ENCODE peak calls at places on chromosomes 16 and 17, in four cellular contexts. K, B, A and Q are unnamed samples.

GRCh38 chr16:588639-588888 is 1.3 kb upstream of the RAB40C start:
- DNase-seq in A (no peak), K (peak), B (peak), Q (peak)

GRCh38 chr16:88403794-88404581 is 21.2 kb downstream of the ZNF469 start:
- DNase-seq in A (no peak), B (no peak), K (no peak), Q (no peak)

GRCh38 chr16:81251871-81252270 is 13.4 kb downstream of the BCO1 start:
- DNase-seq in K (peak), A (no peak), B (no peak), Q (no peak)

GRCh38 chr17:74417178-74418045 is 14.5 kb upstream of the GPRC5C start:
- DNase-seq in A (no peak), B (peak), K (peak), Q (no peak)

GRCh38 chr17:43979011-43979410 is 25.3 kb upstream of the PYY start:
- DNase-seq in B (no peak), A (no peak), K (peak), Q (no peak)

GRCh38 chr17:42541041-42541833 is 5.2 kb downstream of the NAGLU start:
- DNase-seq in A (no peak), K (no peak), B (no peak), Q (no peak)

GRCh38 chr17:42312285-42313130 is 24.2 kb downstream of the STAT5A start:
- DNase-seq in A (peak), K (peak), B (peak), Q (peak)

GRCh38 chr16:12758670-12759558 is 44.8 kb downstream of the CPPED1 start:
- DNase-seq in A (no peak), K (no peak), B (no peak), Q (no peak)

GRCh38 chr17:60164697-60165096 is 14.9 kb downstream of the CA4 start:
- DNase-seq in A (no peak), B (no peak), K (no peak), Q (no peak)

GRCh38 chr16:22814330-22815105 is 556 bp downstream of the HS3ST2 start:
- DNase-seq in B (no peak), A (no peak), K (no peak), Q (no peak)

GRCh38 chr17:83142619-83143018 is 63.2 kb downstream of the METRNL start:
- DNase-seq in B (no peak), K (no peak), A (no peak), Q (no peak)

GRCh38 chr17:46833840-46834208 is 15.3 kb upstream of the WNT3 start:
- DNase-seq in K (no peak), A (no peak), B (no peak), Q (no peak)

GRCh38 chr17:13306310-13306962 is 288.6 kb upstream of the ELAC2 start:
- DNase-seq in K (peak), A (no peak), B (peak), Q (peak)

GRCh38 chr17:9173386-9173983 is 152.2 kb downstream of the NTN1 start:
- DNase-seq in K (no peak), B (no peak), A (no peak), Q (no peak)

GRCh38 chr16:58264961-58265479 is 29.8 kb downstream of the PRSS54 start:
- DNase-seq in B (peak), A (no peak), K (peak), Q (peak)

GRCh38 chr17:17125136-17126084 is 80.7 kb downstream of the PLD6 start:
- DNase-seq in B (no peak), K (peak), A (no peak), Q (peak)

GRCh38 chr17:41404024-41404651 is 6.7 kb upstream of the KRT31 start:
- DNase-seq in A (no peak), K (peak), B (peak), Q (peak)

GRCh38 chr17:21239680-21240374 is 13.4 kb downstream of the NATD1 start:
- DNase-seq in K (peak), A (no peak), B (peak), Q (peak)

GRCh38 chr16:16166952-16167351 is 56.3 kb downstream of the ABCC6 start:
- DNase-seq in B (no peak), A (no peak), K (no peak), Q (no peak)

GRCh38 chr17:63973930-63974593 is 1.3 kb upstream of the SCN4A start:
- DNase-seq in K (peak), B (peak), A (no peak), Q (no peak)

GRCh38 chr17:3602499-3602898 is 6.7 kb downstream of the TRPV1 start:
- DNase-seq in B (peak), K (peak), A (no peak), Q (peak)

GRCh38 chr17:56172517-56172982 is 19.3 kb downstream of the ANKFN1 start:
- DNase-seq in B (no peak), K (peak), A (no peak), Q (no peak)

GRCh38 chr17:63476857-63477470 is at the start of gene ACE:
- DNase-seq in A (peak), B (peak), K (no peak), Q (no peak)

GRCh38 chr16:31099860-31100638 is 5.5 kb upstream of the VKORC1 start:
- DNase-seq in A (no peak), K (no peak), B (no peak), Q (peak)

GRCh38 chr16:71540-72341 is 690 bp downstream of the RHBDF1 start:
- DNase-seq in A (peak), B (peak), K (peak), Q (peak)

GRCh38 chr17:48542956-48543853 is 1.7 kb downstream of the HOXB2 start:
- DNase-seq in A (peak), K (no peak), B (peak), Q (peak)

GRCh38 chr16:48681520-48681919 is 71.5 kb upstream of the N4BP1 start:
- DNase-seq in K (no peak), A (no peak), B (no peak), Q (no peak)

GRCh38 chr16:29810699-29811169 is 1.3 kb upstream of the PRRT2 start:
- DNase-seq in B (no peak), A (no peak), K (no peak), Q (no peak)

GRCh38 chr16:29808219-29808900 is 2.0 kb downstream of the MAZ start:
- DNase-seq in A (peak), B (no peak), K (no peak), Q (no peak)

GRCh38 chr16:29807426-29808218 is 1.3 kb downstream of the MAZ start:
- DNase-seq in K (peak), B (peak), A (peak), Q (peak)

GRCh38 chr16:29809850-29810698 is 1.9 kb upstream of the PRRT2 start:
- DNase-seq in A (peak), K (no peak), B (no peak), Q (no peak)

DNA sequence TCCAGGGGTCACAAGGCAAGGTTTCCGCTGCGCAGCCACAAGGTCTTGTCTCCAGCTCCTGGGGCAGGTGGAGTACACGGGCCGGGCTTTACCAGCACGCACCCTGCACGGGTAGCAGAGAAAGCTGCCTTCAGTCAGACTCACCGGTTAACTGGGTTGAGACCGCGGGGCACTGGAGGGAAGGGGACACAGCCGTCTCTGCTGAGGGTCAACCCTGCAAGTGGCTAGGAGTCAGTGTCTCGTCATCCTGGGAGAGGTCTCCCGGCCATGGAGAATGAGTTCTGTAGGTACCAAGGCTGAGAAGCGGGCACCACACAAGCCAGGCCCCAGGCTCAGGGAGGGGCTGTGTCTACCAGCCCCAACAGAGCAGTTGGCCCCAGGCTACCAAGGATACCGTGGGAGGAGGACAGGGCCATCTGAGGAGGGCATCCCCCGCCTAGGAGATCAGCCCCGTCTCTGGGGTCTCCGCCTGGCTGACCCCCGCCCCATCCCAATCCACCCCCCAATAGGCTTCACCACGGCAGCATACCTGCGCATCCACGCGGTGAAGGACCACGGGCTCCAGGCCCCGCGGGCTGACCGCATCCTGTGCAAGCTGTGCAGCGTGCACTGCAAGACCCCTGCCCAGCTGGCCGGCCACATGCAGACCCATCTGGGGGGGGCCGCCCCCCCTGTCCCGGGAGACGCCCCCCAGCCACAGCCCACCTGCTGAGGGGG is 2.8 kb upstream of the PRRT2 start:
- DNase-seq in K (no peak), A (peak), B (no peak), Q (no peak)
- H3K4me3 ChIP-seq in K (peak), A (no peak), B (no peak), Q (peak)

DNA sequence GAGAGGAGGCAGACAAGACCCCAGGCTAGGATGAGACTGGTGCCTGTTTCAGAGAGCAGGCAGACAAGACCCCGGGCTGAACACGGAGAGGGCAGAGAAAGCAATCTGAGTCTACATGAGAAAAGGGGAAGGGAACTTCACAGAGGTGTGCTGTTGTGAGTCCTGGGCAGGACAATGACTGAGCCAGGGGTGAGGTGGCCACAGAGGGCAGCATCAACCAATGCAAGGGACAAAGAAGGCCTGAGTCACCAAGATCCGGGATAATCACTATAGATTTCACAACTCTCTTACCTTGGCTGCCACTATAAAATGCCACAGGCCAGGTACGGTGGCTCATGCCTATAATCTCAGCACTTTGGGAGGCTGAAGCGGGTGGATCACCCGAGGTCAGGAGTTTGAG is 89.0 kb downstream of the SLC39A11 start:
- DNase-seq in A (no peak), K (no peak), B (peak), Q (no peak)
- TF ChIP-seq CTCF in A (no peak), K (no peak), B (no peak), Q (no peak)

DNA sequence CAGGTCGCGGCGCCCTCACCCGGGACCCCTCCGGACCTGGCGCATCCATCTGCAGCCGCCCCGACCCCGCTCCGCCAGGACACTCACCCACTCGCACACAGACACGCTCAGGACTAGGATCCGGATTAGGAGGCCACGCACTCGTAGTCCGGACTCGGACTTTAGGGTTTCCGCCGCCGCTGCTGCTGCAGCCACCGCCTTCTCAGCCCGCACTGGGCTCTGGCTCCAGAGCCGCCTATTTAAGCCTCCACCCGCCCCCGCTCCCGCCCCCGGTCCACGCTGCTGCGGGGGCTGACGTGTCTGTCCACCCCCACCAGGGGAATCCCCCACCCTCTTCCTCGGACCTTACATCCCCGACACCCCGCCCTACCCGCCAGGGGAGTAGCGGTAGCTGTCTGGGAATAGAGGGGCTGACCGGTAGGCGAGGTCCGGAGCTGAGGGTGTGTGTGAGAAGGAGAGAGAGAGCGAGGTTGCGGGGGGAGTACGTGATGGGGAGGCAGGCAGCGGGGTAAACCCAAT is at the start of gene RRAD:
- DNase-seq in A (peak), K (peak), B (no peak), Q (peak)
- H3K4me3 ChIP-seq in A (peak), K (peak), B (peak), Q (peak)

GRCh38 chr17:33520404-33521032 is 227.4 kb upstream of the ASIC2 start:
- DNase-seq in A (no peak), K (peak), B (peak), Q (no peak)

GRCh38 chr17:33522623-33523022 is 229.5 kb upstream of the ASIC2 start:
- DNase-seq in A (no peak), B (no peak), K (no peak), Q (no peak)

GRCh38 chr17:33519692-33520091 is 226.6 kb upstream of the ASIC2 start:
- DNase-seq in B (no peak), A (no peak), K (no peak), Q (no peak)

GRCh38 chr17:33523577-33523981 is 230.5 kb upstream of the ASIC2 start:
- DNase-seq in B (no peak), A (no peak), K (peak), Q (no peak)

DNA sequence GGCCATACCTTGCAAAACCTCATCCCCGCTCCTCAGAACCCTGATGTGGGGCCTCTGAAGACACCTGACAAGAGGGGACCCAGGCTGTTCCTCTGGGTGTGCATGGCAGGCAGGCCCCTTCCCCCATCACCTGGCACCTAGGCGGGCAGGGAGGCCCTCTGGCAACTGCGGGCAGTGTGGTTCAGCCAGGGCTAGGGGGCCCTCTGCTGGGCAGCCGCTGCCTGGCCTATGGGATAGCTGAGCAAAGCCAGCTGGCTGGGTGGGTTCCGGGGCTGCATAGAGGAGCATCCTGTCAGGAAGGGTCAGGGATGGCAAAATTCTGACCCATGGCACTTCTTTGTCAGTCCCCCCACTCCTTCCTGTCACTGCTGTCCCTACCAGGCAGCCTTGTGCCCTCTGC is 228.7 kb upstream of the ASIC2 start:
- DNase-seq in A (no peak), B (no peak), K (no peak), Q (no peak)
- TF ChIP-seq CTCF in A (no peak), B (peak), K (no peak), Q (peak)

GRCh38 chr16:9437115-9437514 is 345.7 kb downstream of the HAPSTR1 start:
- DNase-seq in K (peak), A (no peak), B (peak), Q (no peak)
- H3K4me3 ChIP-seq in K (no peak), A (no peak), B (no peak), Q (no peak)

GRCh38 chr16:35188288-35189155 is 1729.1 kb downstream of the TP53TG3F start:
- DNase-seq in K (no peak), B (peak), A (no peak), Q (no peak)
- TF ChIP-seq CTCF in K (no peak), B (no peak), A (no peak), Q (no peak)

GRCh38 chr17:31390426-31390747 is 1.1 kb upstream of the RAB11FIP4 start:
- DNase-seq in A (no peak), K (no peak), B (no peak), Q (no peak)

GRCh38 chr17:31389673-31390381 is 1.6 kb upstream of the RAB11FIP4 start:
- DNase-seq in B (no peak), K (no peak), A (peak), Q (no peak)

GRCh38 chr17:31392002-31392855 is 754 bp downstream of the RAB11FIP4 start:
- DNase-seq in A (peak), B (no peak), K (no peak), Q (no peak)

GRCh38 chr17:31391496-31391949 is at the start of gene RAB11FIP4:
- DNase-seq in B (no peak), K (no peak), A (peak), Q (no peak)

GRCh38 chr17:31390748-31391495 is 553 bp upstream of the RAB11FIP4 start:
- DNase-seq in A (peak), K (no peak), B (no peak), Q (no peak)
- H3K4me3 ChIP-seq in A (peak), K (peak), B (peak), Q (peak)

GRCh38 chr16:84278333-84278732 is 16.3 kb upstream of the WFDC1 start:
- DNase-seq in B (no peak), K (no peak), A (no peak), Q (no peak)

GRCh38 chr16:84277244-84277823 is 17.3 kb upstream of the WFDC1 start:
- DNase-seq in B (peak), A (peak), K (peak), Q (peak)

GRCh38 chr16:84279871-84280270 is 14.8 kb upstream of the WFDC1 start:
- DNase-seq in K (no peak), B (no peak), A (no peak), Q (no peak)

GRCh38 chr16:84281077-84281476 is 13.6 kb upstream of the WFDC1 start:
- DNase-seq in K (peak), A (no peak), B (peak), Q (no peak)

GRCh38 chr16:84278968-84279367 is 15.7 kb upstream of the WFDC1 start:
- DNase-seq in A (no peak), K (no peak), B (no peak), Q (no peak)
- TF ChIP-seq CTCF in A (no peak), K (no peak), B (no peak), Q (no peak)

GRCh38 chr17:38351412-38352222 is at the start of gene SOCS7:
- DNase-seq in A (peak), K (peak), B (peak), Q (peak)
- H3K4me3 ChIP-seq in A (peak), K (peak), B (peak), Q (peak)

DNA sequence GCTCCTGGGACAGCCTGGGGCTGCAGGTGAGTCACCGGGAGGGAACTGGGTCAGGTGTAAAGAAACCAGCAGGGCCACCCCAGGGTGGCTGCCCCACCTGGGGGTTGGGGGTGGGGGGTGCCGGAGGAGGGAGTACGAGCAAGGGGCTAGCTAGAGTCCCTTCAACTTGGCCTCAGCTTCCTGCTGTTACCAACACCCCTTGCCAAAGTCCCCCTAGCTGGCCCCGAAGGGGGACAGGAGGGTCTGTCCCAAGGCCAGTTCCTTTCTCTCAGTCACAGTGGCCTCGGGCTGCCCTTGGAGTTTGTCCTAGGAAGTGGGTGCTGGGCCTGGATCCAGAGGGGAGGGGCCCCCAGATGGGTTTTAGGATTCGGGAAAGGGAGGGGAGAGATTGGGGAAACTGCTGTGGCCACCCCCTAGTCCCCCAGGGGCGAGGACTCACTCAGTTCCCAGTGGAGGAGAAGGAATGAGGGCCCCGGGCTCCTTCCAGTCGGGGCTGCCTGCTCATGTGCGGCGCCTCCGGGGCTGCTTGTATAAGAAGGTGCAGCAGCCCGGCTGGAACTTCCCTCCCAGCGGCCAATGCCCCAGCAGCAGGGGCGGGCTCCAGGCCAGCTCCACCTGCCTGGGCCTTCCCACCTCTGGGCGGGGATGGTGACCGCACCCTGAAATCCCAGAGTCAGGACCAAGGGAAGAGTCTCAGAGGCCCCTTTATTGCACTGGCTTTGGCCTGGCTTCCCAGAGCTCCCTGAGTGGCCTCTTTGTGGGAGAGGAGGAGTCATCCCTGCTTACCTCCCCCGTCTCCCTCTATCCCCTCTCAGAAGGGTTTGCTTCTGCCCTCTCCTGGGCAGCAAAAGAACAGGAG is 7.3 kb downstream of the ARHGAP27 start:
- DNase-seq in K (peak), B (peak), A (peak), Q (peak)
- TF ChIP-seq CTCF in K (peak), B (peak), A (no peak), Q (peak)